ENCODE peak calls at places on chromosome 22, in seven cellular contexts. J is SK-N-SH, A is stomach, I is transverse colon, E is tibial nerve, P is ovary, N is A549. C is an unnamed sample.

GRCh38 chr22:20656902-20657836 is 116.7 kb upstream of the SERPIND1 start:
- DNase-seq in J (no peak), A (no peak), I (no peak), E (no peak), P (no peak), N (no peak), C (no peak)

GRCh38 chr22:17769716-17770082 is 4.6 kb downstream of the BID start:
- DNase-seq in J (no peak), A (no peak), I (peak), E (no peak), P (no peak), N (no peak), C (peak)

GRCh38 chr22:28711820-28712777 is 29.5 kb downstream of the CHEK2 start:
- DNase-seq in J (no peak), A (no peak), I (no peak), E (peak), P (no peak), N (peak), C (no peak)

GRCh38 chr22:28411125-28411524 is 268.5 kb downstream of the TTC28 start:
- DNase-seq in J (no peak), A (no peak), I (no peak), E (no peak), P (no peak), N (no peak), C (no peak)

GRCh38 chr22:36860017-36860416 is 789 bp upstream of the NCF4 start:
- DNase-seq in J (no peak), A (no peak), I (no peak), E (no peak), P (no peak), N (no peak), C (no peak)

GRCh38 chr22:49359061-49359460 is 468.6 kb downstream of the BRD1 start:
- DNase-seq in J (no peak), A (peak), I (no peak), E (no peak), P (no peak), N (no peak), C (no peak)

GRCh38 chr22:50034126-50035081 is 21.8 kb upstream of the IL17REL start:
- DNase-seq in J (peak), A (no peak), I (no peak), E (no peak), P (peak), N (no peak), C (peak)

GRCh38 chr22:50691521-50691920 is 18.9 kb downstream of the SHANK3 start:
- DNase-seq in J (no peak), A (no peak), I (peak), E (no peak), P (no peak), N (no peak), C (peak)

GRCh38 chr22:49956418-49956770 is 4.2 kb upstream of the PIM3 start:
- DNase-seq in J (no peak), A (peak), I (no peak), E (no peak), P (peak), N (no peak), C (peak)

GRCh38 chr22:49628351-49629023 is 199.2 kb downstream of the BRD1 start:
- DNase-seq in J (no peak), A (no peak), I (no peak), E (no peak), P (no peak), N (no peak), C (no peak)

GRCh38 chr22:48950151-48950915 is 877.3 kb downstream of the BRD1 start:
- DNase-seq in J (no peak), A (peak), I (peak), E (no peak), P (no peak), N (no peak), C (no peak)

DNA sequence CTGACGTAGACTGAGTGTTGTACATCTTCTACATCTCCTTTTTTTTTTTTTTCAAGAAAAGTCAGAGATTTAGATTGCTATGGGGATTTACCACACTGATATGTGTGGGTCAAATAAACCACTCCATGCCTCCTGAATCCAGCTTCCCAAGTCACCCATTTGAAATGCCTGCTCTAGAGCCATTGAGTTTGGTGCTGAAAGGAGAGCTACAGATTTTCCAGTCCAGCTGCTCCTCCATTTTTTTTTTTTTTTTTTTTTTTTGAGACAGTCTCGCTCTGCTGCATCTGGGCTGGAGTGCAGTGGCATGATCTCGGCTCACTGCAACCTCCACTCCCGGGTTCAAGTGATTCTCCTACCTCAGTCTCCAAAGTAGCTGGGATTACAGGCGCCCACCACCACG is 115.2 kb upstream of the TIMP3 start:
- DNase-seq in J (no peak), A (no peak), I (no peak), E (no peak), P (no peak), N (no peak), C (no peak)
- TF ChIP-seq EP300 in J (no peak), A (no peak), I (no peak), E (no peak), P (no peak), N (no peak), C (no peak)

GRCh38 chr22:24105661-24106060 is 75.6 kb upstream of the SUSD2 start:
- DNase-seq in J (no peak), A (no peak), I (no peak), E (no peak), P (no peak), N (no peak), C (no peak)

GRCh38 chr22:24107668-24108067 is 73.6 kb upstream of the SUSD2 start:
- DNase-seq in J (no peak), A (peak), I (peak), E (peak), P (peak), N (no peak), C (no peak)

GRCh38 chr22:24108073-24108472 is 73.2 kb upstream of the SUSD2 start:
- DNase-seq in J (no peak), A (no peak), I (no peak), E (no peak), P (no peak), N (no peak), C (no peak)

GRCh38 chr22:24105018-24105360 is 76.3 kb upstream of the SUSD2 start:
- DNase-seq in J (no peak), A (no peak), I (no peak), E (no peak), P (no peak), N (no peak), C (no peak)

DNA sequence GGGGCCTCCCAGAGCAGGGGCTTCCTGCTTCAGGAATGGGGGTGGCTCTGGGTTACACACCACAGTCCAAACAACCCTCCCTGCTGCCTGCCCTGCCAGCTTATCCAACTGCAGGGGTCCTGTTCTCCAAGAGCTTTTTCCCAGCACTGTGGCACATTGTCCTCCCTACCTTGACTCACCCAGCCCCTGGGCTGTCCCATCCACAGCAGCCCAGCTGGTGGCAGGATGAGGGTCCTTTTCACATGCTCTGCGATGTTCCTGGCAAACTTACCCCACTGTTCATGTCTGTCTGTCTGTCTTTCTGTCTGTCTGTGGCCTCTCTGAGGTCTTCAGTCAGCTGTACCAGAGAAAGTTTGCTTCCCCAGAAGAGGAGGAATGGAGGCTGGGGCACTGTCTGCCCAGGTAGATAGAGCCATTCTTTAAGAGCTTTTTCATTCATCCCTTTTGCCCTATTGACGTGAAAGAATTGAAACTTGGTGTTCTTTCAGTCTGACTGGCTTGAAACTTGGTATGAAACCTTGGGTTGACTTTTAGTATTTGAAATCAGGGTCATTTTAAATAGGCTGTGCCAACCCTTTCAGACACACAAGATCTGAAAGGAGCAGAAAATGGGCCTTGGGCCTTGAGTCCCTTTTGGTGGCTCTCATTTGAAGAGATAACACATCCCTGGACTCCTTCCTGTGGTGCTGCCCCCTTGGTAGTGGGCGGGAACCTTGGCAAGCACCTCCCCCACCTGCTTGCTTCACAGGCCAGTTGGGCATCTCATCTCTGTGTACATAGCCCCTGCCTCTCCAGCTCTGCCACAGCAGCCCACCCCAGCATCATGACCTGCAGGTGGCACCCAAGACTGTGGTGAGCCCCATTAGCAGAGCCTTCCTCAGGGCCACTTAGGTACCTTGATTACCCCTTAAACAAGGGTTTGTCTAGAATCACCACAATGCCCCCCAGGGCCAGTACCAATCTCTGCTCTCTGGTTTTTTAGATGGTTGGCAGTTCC is 74.6 kb upstream of the SUSD2 start:
- DNase-seq in J (no peak), A (no peak), I (peak), E (no peak), P (no peak), N (no peak), C (no peak)
- H3K27ac ChIP-seq in J (no peak), A (peak), I (peak), E (no peak), P (peak), N (no peak), C (peak)

DNA sequence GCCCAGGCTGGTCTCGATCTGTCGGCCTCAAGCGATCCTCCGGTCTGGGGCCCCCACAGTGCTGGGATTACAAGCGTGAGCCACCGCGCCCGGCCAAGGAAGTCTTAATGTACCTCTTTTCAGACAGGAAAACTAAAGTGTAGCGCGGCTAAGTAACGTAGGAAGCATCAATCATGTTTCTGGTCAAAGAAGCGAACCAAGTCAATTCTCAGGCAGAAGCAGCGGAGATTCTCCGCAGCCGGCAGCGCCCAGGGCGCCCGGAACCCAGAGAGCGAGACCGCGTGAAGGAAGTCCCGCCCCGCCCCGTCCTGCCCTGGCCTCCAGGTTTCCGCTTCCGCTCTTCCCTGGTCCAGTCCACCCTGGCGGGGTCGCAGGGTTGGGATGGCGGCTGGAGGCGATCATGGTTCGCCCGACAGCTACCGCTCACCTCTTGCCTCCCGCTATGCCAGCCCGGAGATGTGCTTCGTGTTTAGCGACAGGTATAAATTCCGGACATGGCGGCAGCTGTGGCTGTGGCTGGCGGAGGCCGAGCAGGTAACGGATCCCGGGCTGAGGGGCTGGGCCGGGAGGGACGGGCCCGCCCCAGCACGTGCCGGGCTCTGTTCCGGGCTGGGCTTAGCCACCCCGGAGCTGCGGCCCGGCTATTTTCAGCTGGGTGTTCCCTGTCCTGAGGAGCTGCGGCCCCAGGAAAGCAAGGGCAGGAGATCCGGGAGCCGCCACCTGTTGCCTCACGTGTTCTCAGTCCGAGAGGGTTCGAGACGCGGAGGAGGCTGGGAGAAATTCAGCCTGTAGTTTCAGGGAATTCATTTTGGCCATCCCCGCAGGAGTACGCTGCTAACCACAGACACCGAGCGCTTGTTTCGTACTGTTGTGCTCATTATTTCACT is at the start of gene ADSL:
- DNase-seq in J (peak), A (peak), I (peak), E (peak), P (peak), N (peak), C (peak)
- TF ChIP-seq EP300 in J (no peak), A (no peak), I (peak), E (peak), P (no peak), N (no peak), C (no peak)

GRCh38 chr22:45280995-45281394 is 3.8 kb upstream of the UPK3A start:
- DNase-seq in J (no peak), A (no peak), I (no peak), E (no peak), P (no peak), N (no peak), C (no peak)

GRCh38 chr22:45278125-45278524 is 6.6 kb upstream of the UPK3A start:
- DNase-seq in J (no peak), A (no peak), I (no peak), E (no peak), P (no peak), N (no peak), C (no peak)

GRCh38 chr22:45276507-45276906 is 8.2 kb upstream of the UPK3A start:
- DNase-seq in J (no peak), A (no peak), I (no peak), E (no peak), P (no peak), N (no peak), C (no peak)

GRCh38 chr22:45284705-45285305 is at the start of gene UPK3A:
- DNase-seq in J (peak), A (peak), I (peak), E (no peak), P (peak), N (peak), C (peak)

DNA sequence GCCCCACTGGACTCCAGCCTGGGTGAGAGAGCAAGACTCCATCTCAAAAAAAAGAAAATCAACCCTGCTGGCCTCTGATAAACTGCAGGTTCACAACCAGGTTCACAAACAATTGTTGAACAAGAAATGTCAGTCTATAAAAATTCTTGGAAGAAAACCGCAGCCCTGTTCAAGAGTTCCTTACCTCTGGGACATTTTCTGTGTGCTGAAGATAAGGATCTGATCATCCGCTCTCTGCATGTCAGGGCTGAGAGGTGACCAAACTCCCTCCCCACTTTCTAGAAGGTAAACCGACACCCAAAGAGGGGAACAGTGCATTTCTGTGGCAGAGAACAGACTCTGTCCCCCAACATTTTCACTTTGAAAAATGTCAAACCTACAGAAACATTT is 4.2 kb upstream of the UPK3A start:
- DNase-seq in J (no peak), A (no peak), I (no peak), E (no peak), P (no peak), N (no peak), C (no peak)
- H3K27ac ChIP-seq in J (no peak), A (peak), I (peak), E (no peak), P (peak), N (no peak), C (peak)

GRCh38 chr22:47645450-47645914 is 883.0 kb downstream of the TBC1D22A start:
- DNase-seq in J (no peak), A (no peak), I (no peak), E (no peak), P (no peak), N (no peak), C (no peak)
- TF ChIP-seq EP300 in J (no peak), A (no peak), I (no peak), E (no peak), P (no peak), N (no peak), C (no peak)

DNA sequence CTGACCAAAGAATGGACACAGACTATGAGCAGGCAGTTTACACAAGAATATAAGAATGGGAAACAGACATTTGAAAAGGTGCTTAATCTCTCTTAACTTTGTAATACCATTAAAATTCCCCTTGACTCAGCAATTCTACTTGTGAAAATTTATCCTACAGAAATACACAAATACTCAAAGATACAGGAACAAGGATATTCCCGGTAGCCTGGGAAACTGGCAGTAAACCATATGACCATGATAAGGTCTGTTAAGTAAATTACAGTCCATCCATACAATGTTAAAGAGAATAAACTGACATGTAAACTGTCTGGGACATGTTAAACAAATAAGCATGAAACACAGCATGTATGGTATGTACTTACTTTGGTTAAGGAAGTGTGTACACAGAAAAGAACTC is 8.7 kb upstream of the MTFP1 start:
- DNase-seq in J (no peak), A (no peak), I (no peak), E (no peak), P (no peak), N (no peak), C (no peak)
- H3K27ac ChIP-seq in J (no peak), A (no peak), I (no peak), E (no peak), P (no peak), N (peak), C (no peak)

GRCh38 chr22:41939981-41940852 is 6.7 kb downstream of the CENPM start:
- DNase-seq in J (no peak), A (peak), I (peak), E (no peak), P (no peak), N (no peak), C (peak)
- TF ChIP-seq EP300 in J (no peak), A (no peak), I (peak), E (no peak), P (no peak), N (no peak), C (no peak)

C was measured in upper lobe of left lung.